ENCODE peak calls at places on chromosomes 6 and 20, in eight cellular contexts. One of them, this sample, is unnamed.

GRCh38 chr20:50251992-50252491 is 61.4 kb downstream of the CEBPB start:
- DNase-seq in PC-3: peak; percentile 48
- DNase-seq in MM.1S: no peak
- DNase-seq in endothelial cell of umbilical vein: no peak
- DNase-seq in DND-41: no peak
- DNase-seq in GM12878: no peak
- DNase-seq in neural progenitor cell: no peak
- DNase-seq in HCT116: no peak
- DNase-seq in this sample: peak; percentile 64

GRCh38 chr20:50230184-50230583 is 39.6 kb downstream of the CEBPB start:
- DNase-seq in HCT116: no peak
- DNase-seq in PC-3: no peak
- DNase-seq in GM12878: no peak
- DNase-seq in DND-41: no peak
- DNase-seq in endothelial cell of umbilical vein: no peak
- DNase-seq in neural progenitor cell: no peak
- DNase-seq in MM.1S: no peak
- DNase-seq in this sample: no peak

GRCh38 chr6:26475823-26476729 is 18.3 kb downstream of the BTN2A1 start:
- DNase-seq in endothelial cell of umbilical vein: no peak
- DNase-seq in HCT116: no peak
- DNase-seq in PC-3: peak; percentile 59
- DNase-seq in neural progenitor cell: peak; percentile 9
- DNase-seq in MM.1S: no peak
- DNase-seq in DND-41: no peak
- DNase-seq in GM12878: no peak
- DNase-seq in this sample: no peak

GRCh38 chr6:63259153-63259552 is 47.9 kb downstream of the FKBP1C start:
- DNase-seq in DND-41: no peak
- DNase-seq in GM12878: no peak
- DNase-seq in endothelial cell of umbilical vein: no peak
- DNase-seq in MM.1S: no peak
- DNase-seq in neural progenitor cell: no peak
- DNase-seq in HCT116: no peak
- DNase-seq in PC-3: no peak
- DNase-seq in this sample: no peak

GRCh38 chr20:37764333-37764935 is 70.6 kb downstream of the CTNNBL1 start:
- DNase-seq in GM12878: no peak
- DNase-seq in neural progenitor cell: no peak
- DNase-seq in endothelial cell of umbilical vein: no peak
- DNase-seq in DND-41: no peak
- DNase-seq in MM.1S: no peak
- DNase-seq in PC-3: no peak
- DNase-seq in HCT116: no peak
- DNase-seq in this sample: no peak

GRCh38 chr20:31605902-31606677 is 1.0 kb downstream of the ID1 start:
- DNase-seq in HCT116: no peak
- DNase-seq in MM.1S: no peak
- DNase-seq in GM12878: no peak
- DNase-seq in DND-41: no peak
- DNase-seq in PC-3: peak; percentile 19
- DNase-seq in neural progenitor cell: peak; percentile 69
- DNase-seq in endothelial cell of umbilical vein: peak; percentile 36
- DNase-seq in this sample: no peak

GRCh38 chr20:48257833-48258232 is 472.6 kb upstream of the SULF2 start:
- DNase-seq in HCT116: no peak
- DNase-seq in GM12878: no peak
- DNase-seq in PC-3: no peak
- DNase-seq in DND-41: no peak
- DNase-seq in MM.1S: no peak
- DNase-seq in endothelial cell of umbilical vein: no peak
- DNase-seq in neural progenitor cell: no peak
- DNase-seq in this sample: no peak

GRCh38 chr6:44701038-44701636 is 313.6 kb downstream of the CDC5L start:
- DNase-seq in endothelial cell of umbilical vein: no peak
- DNase-seq in neural progenitor cell: no peak
- DNase-seq in HCT116: no peak
- DNase-seq in DND-41: peak; percentile 12
- DNase-seq in MM.1S: no peak
- DNase-seq in GM12878: no peak
- DNase-seq in PC-3: no peak
- DNase-seq in this sample: no peak

GRCh38 chr20:64076061-64076997 is 3.0 kb downstream of the RGS19 start:
- DNase-seq in HCT116: no peak
- DNase-seq in MM.1S: no peak
- DNase-seq in DND-41: no peak
- DNase-seq in GM12878: no peak
- DNase-seq in neural progenitor cell: no peak
- DNase-seq in endothelial cell of umbilical vein: no peak
- DNase-seq in PC-3: no peak
- DNase-seq in this sample: no peak

GRCh38 chr6:89281779-89282246 is 33.3 kb downstream of the GABRR2 start:
- DNase-seq in PC-3: peak; percentile 52
- DNase-seq in HCT116: peak; percentile 66
- DNase-seq in DND-41: peak; percentile 45
- DNase-seq in neural progenitor cell: peak; percentile 73
- DNase-seq in MM.1S: no peak
- DNase-seq in endothelial cell of umbilical vein: peak; percentile 47
- DNase-seq in GM12878: no peak
- DNase-seq in this sample: peak; percentile 3

GRCh38 chr6:37019065-37019450 is 13.6 kb downstream of the FGD2 start:
- DNase-seq in DND-41: no peak
- DNase-seq in neural progenitor cell: no peak
- DNase-seq in MM.1S: no peak
- DNase-seq in endothelial cell of umbilical vein: no peak
- DNase-seq in GM12878: no peak
- DNase-seq in PC-3: peak; percentile 93
- DNase-seq in HCT116: no peak
- DNase-seq in this sample: no peak

GRCh38 chr6:45367999-45368398 is 9.7 kb downstream of the SUPT3H start:
- DNase-seq in neural progenitor cell: no peak
- DNase-seq in PC-3: no peak
- DNase-seq in endothelial cell of umbilical vein: no peak
- DNase-seq in HCT116: no peak
- DNase-seq in DND-41: no peak
- DNase-seq in GM12878: no peak
- DNase-seq in MM.1S: no peak
- DNase-seq in this sample: no peak

GRCh38 chr20:50541606-50542041 is 31.4 kb downstream of the PTPN1 start:
- DNase-seq in MM.1S: no peak
- DNase-seq in endothelial cell of umbilical vein: peak; percentile 66
- DNase-seq in HCT116: peak; percentile 43
- DNase-seq in PC-3: no peak
- DNase-seq in DND-41: no peak
- DNase-seq in GM12878: peak; percentile 73
- DNase-seq in neural progenitor cell: no peak
- DNase-seq in this sample: peak; percentile 30

GRCh38 chr6:28922841-28923317 is 906 bp downstream of the TRIM27 start:
- DNase-seq in neural progenitor cell: peak; percentile 59
- DNase-seq in MM.1S: peak; percentile 36
- DNase-seq in HCT116: no peak
- DNase-seq in PC-3: peak; percentile 39
- DNase-seq in DND-41: peak; percentile 55
- DNase-seq in GM12878: no peak
- DNase-seq in endothelial cell of umbilical vein: peak; percentile 77
- DNase-seq in this sample: peak; percentile 32

GRCh38 chr6:15077964-15078363 is 167.9 kb upstream of the JARID2 start:
- DNase-seq in DND-41: no peak
- DNase-seq in neural progenitor cell: peak; percentile 84
- DNase-seq in MM.1S: no peak
- DNase-seq in HCT116: no peak
- DNase-seq in PC-3: no peak
- DNase-seq in GM12878: no peak
- DNase-seq in endothelial cell of umbilical vein: no peak
- DNase-seq in this sample: no peak

GRCh38 chr20:61134286-61135035 is 117.6 kb upstream of the CDH4 start:
- DNase-seq in PC-3: no peak
- DNase-seq in DND-41: no peak
- DNase-seq in neural progenitor cell: no peak
- DNase-seq in endothelial cell of umbilical vein: no peak
- DNase-seq in HCT116: no peak
- DNase-seq in MM.1S: no peak
- DNase-seq in GM12878: no peak
- DNase-seq in this sample: no peak

GRCh38 chr6:13332349-13332706 is 4.0 kb upstream of the TBC1D7 start:
- DNase-seq in HCT116: no peak
- DNase-seq in GM12878: no peak
- DNase-seq in neural progenitor cell: no peak
- DNase-seq in endothelial cell of umbilical vein: no peak
- DNase-seq in DND-41: no peak
- DNase-seq in PC-3: peak; percentile 31
- DNase-seq in MM.1S: no peak
- DNase-seq in this sample: no peak

GRCh38 chr6:138406443-138406842 is 2.4 kb downstream of the HEBP2 start:
- DNase-seq in GM12878: no peak
- DNase-seq in neural progenitor cell: no peak
- DNase-seq in MM.1S: no peak
- DNase-seq in HCT116: no peak
- DNase-seq in DND-41: no peak
- DNase-seq in endothelial cell of umbilical vein: no peak
- DNase-seq in PC-3: peak; percentile 17
- DNase-seq in this sample: no peak

GRCh38 chr6:17484201-17484606 is 90.8 kb downstream of the CAP2 start:
- DNase-seq in endothelial cell of umbilical vein: no peak
- DNase-seq in DND-41: no peak
- DNase-seq in PC-3: no peak
- DNase-seq in MM.1S: no peak
- DNase-seq in HCT116: no peak
- DNase-seq in GM12878: no peak
- DNase-seq in neural progenitor cell: no peak
- DNase-seq in this sample: no peak

GRCh38 chr6:83309344-83309743 is 116.2 kb downstream of the RWDD2A start:
- DNase-seq in DND-41: no peak
- DNase-seq in HCT116: no peak
- DNase-seq in MM.1S: no peak
- DNase-seq in endothelial cell of umbilical vein: no peak
- DNase-seq in neural progenitor cell: no peak
- DNase-seq in GM12878: no peak
- DNase-seq in PC-3: no peak
- DNase-seq in this sample: no peak

GRCh38 chr6:161104966-161105365 is 113.4 kb downstream of the MAP3K4 start:
- DNase-seq in PC-3: peak; percentile 45
- DNase-seq in HCT116: no peak
- DNase-seq in endothelial cell of umbilical vein: no peak
- DNase-seq in DND-41: no peak
- DNase-seq in neural progenitor cell: no peak
- DNase-seq in MM.1S: no peak
- DNase-seq in GM12878: no peak
- DNase-seq in this sample: peak; percentile 63

GRCh38 chr6:133609404-133610270 is 279.3 kb upstream of the TCF21 start:
- DNase-seq in GM12878: no peak
- DNase-seq in endothelial cell of umbilical vein: peak; percentile 75
- DNase-seq in HCT116: peak; percentile 85
- DNase-seq in MM.1S: no peak
- DNase-seq in PC-3: peak; percentile 95
- DNase-seq in neural progenitor cell: no peak
- DNase-seq in DND-41: no peak
- DNase-seq in this sample: peak; percentile 99

GRCh38 chr6:124677874-124678273 is 284.4 kb upstream of the RNF217 start:
- DNase-seq in MM.1S: no peak
- DNase-seq in PC-3: no peak
- DNase-seq in neural progenitor cell: no peak
- DNase-seq in HCT116: no peak
- DNase-seq in DND-41: no peak
- DNase-seq in endothelial cell of umbilical vein: no peak
- DNase-seq in GM12878: no peak
- DNase-seq in this sample: no peak

DNA sequence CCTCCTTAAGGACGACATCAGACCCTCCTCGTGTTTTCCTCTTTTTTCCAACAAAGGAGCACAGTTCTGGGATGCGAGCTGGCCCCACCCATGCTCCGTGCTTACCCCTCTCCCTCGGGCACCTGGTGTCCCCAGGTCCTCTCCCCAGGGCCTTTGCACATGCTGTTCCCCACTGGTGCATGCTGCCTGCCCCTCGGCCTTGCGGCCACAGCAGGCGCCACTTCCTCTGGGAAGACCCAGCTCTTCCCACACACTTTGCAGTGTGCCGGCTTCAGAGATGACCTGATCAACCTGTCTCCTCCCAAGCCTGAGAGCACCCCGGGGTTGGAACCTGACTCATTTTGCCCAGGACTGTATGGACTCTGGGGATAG is 39.8 kb downstream of the GNAS-AS1 start:
- DNase-seq in DND-41: no peak
- DNase-seq in GM12878: no peak
- DNase-seq in MM.1S: no peak
- DNase-seq in neural progenitor cell: no peak
- DNase-seq in HCT116: no peak
- DNase-seq in PC-3: no peak
- DNase-seq in endothelial cell of umbilical vein: no peak
- DNase-seq in this sample: no peak
- H3K27me3 ChIP-seq in DND-41: peaks cover 21% of the 10 kb centered on the region
- H3K27me3 ChIP-seq in GM12878: no peaks in the 10 kb centered on the region
- H3K27me3 ChIP-seq in MM.1S: peaks cover 85% of the 10 kb centered on the region
- H3K27me3 ChIP-seq in neural progenitor cell: no peaks in the 10 kb centered on the region
- H3K27me3 ChIP-seq in HCT116: no peaks in the 10 kb centered on the region
- H3K27me3 ChIP-seq in PC-3: peaks cover 96% of the 10 kb centered on the region
- H3K27me3 ChIP-seq in endothelial cell of umbilical vein: no peaks in the 10 kb centered on the region
- H3K27me3 ChIP-seq in this sample: peaks cover 12% of the 10 kb centered on the region

GRCh38 chr6:137044366-137045220 is at the start of gene IL20RA:
- DNase-seq in endothelial cell of umbilical vein: no peak
- DNase-seq in neural progenitor cell: peak; percentile 57
- DNase-seq in MM.1S: peak; percentile 69
- DNase-seq in PC-3: peak; percentile 38
- DNase-seq in DND-41: no peak
- DNase-seq in GM12878: no peak
- DNase-seq in HCT116: no peak
- DNase-seq in this sample: no peak
- TF ChIP-seq EZH2 in endothelial cell of umbilical vein: no peak
- TF ChIP-seq EZH2 in neural progenitor cell: peak; percentile 95
- TF ChIP-seq EZH2 in MM.1S: no peak
- TF ChIP-seq EZH2 in PC-3: no peak
- TF ChIP-seq EZH2 in DND-41: no peak
- TF ChIP-seq EZH2 in GM12878: no peak
- TF ChIP-seq EZH2 in HCT116: no peak
- TF ChIP-seq EZH2 in this sample: no peak

DNA sequence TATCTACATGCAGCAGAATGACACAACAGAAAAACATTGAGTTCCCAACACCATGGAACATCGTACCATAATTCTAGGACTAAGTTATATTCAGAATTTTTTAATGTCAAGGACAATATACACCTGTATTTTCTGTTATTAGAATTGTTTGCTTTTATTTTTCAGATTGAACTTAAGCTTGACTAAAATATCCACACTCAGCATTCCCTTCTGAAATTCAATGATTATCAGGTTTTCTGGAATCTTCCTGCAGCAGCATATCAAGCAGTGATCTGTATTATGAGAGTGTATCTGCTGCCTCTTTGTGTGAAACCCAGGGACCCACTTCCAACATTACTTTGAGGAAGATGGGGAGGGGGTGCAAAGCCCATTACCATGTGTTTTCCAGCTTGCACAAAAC is 578.6 kb upstream of the JAG1 start:
- DNase-seq in GM12878: no peak
- DNase-seq in PC-3: no peak
- DNase-seq in DND-41: no peak
- DNase-seq in neural progenitor cell: no peak
- DNase-seq in MM.1S: no peak
- DNase-seq in HCT116: no peak
- DNase-seq in endothelial cell of umbilical vein: no peak
- DNase-seq in this sample: no peak
- H3K27me3 ChIP-seq in GM12878: no peaks in the 10 kb centered on the region
- H3K27me3 ChIP-seq in PC-3: no peaks in the 10 kb centered on the region
- H3K27me3 ChIP-seq in DND-41: no peaks in the 10 kb centered on the region
- H3K27me3 ChIP-seq in neural progenitor cell: peaks cover 48% of the 10 kb centered on the region
- H3K27me3 ChIP-seq in MM.1S: no peaks in the 10 kb centered on the region
- H3K27me3 ChIP-seq in HCT116: no peaks in the 10 kb centered on the region
- H3K27me3 ChIP-seq in endothelial cell of umbilical vein: no peaks in the 10 kb centered on the region
- H3K27me3 ChIP-seq in this sample: peaks cover 8% of the 10 kb centered on the region

GRCh38 chr20:25081065-25081729 is 744 bp downstream of the VSX1 start:
- DNase-seq in endothelial cell of umbilical vein: no peak
- DNase-seq in neural progenitor cell: peak; percentile 89
- DNase-seq in DND-41: peak; percentile 48
- DNase-seq in HCT116: no peak
- DNase-seq in PC-3: no peak
- DNase-seq in MM.1S: no peak
- DNase-seq in GM12878: no peak
- DNase-seq in this sample: no peak
- TF ChIP-seq EZH2 in endothelial cell of umbilical vein: peak; percentile 86
- TF ChIP-seq EZH2 in neural progenitor cell: peak; percentile 74
- TF ChIP-seq EZH2 in DND-41: no peak
- TF ChIP-seq EZH2 in HCT116: no peak
- TF ChIP-seq EZH2 in PC-3: no peak
- TF ChIP-seq EZH2 in MM.1S: no peak
- TF ChIP-seq EZH2 in GM12878: no peak
- TF ChIP-seq EZH2 in this sample: peak; percentile 67

This sample was measured in astrocyte.